ENCODE peak calls at places on chromosomes 6 and 20, in eight cellular contexts. H is pancreas; Y is activated CD8-positive, alpha-beta memory T cell treated with anti-CD3 and anti-CD28 coated beads for 1 hour; G is lower leg skin; A is NCI-H2081; X is SW480; U is substantia nigra; L is NCI-H1417 treated with DMSO at 0.1 percent for 48 hours. B is an unnamed sample.

GRCh38 chr20:45485388-45485787 is 15.8 kb downstream of the WFDC2 start:
- DNase-seq in G (no peak), U (no peak), Y (no peak), L (no peak), X (no peak), A (no peak), H (no peak), B (no peak)

GRCh38 chr6:73657201-73657600 is 3.4 kb upstream of the SLC17A5 start:
- DNase-seq in U (no peak), A (no peak), Y (no peak), H (no peak), L (no peak), X (peak; percentile 53), G (no peak), B (no peak)

GRCh38 chr6:152605342-152605741 is 31.8 kb downstream of the SYNE1 start:
- DNase-seq in X (peak; percentile 6), Y (no peak), H (no peak), G (no peak), U (no peak), A (no peak), L (no peak), B (no peak)

GRCh38 chr20:17797163-17797562 is 97.4 kb downstream of the BANF2 start:
- DNase-seq in H (no peak), U (no peak), Y (no peak), G (no peak), A (no peak), L (no peak), X (peak; percentile 94), B (no peak)

GRCh38 chr6:57284056-57284455 is 33.4 kb upstream of the PRIM2 start:
- DNase-seq in L (no peak), Y (no peak), U (no peak), H (no peak), X (no peak), G (no peak), A (no peak), B (no peak)

GRCh38 chr20:43655937-43656336 is 11.0 kb upstream of the MYBL2 start:
- DNase-seq in A (no peak), X (no peak), Y (no peak), H (no peak), L (no peak), G (no peak), U (no peak), B (no peak)

GRCh38 chr20:19778404-19778803 is 20.3 kb downstream of the RIN2 start:
- DNase-seq in L (no peak), U (no peak), X (no peak), Y (no peak), H (no peak), G (no peak), A (no peak), B (no peak)

GRCh38 chr6:127952176-127952575 is 51.3 kb upstream of the THEMIS start:
- DNase-seq in L (no peak), A (no peak), G (no peak), U (no peak), H (no peak), X (no peak), Y (no peak), B (no peak)

GRCh38 chr20:32971703-32972161 is 32.5 kb downstream of the SUN5 start:
- DNase-seq in H (no peak), U (peak; percentile 13), Y (no peak), G (no peak), X (no peak), A (no peak), L (no peak), B (no peak)

GRCh38 chr6:113564401-113565161 is 292.6 kb upstream of the MARCKS start:
- DNase-seq in L (peak; percentile 46), X (no peak), G (peak; percentile 58), Y (no peak), A (peak; percentile 63), H (peak; percentile 69), U (peak; percentile 79), B (peak; percentile 81)